ENCODE peak calls at places on chromosome 3, in five cellular contexts. Z is H9, B is IMR-90, C is neuronal stem cell, O is H1. F is an unnamed sample.

GRCh38 chr3:64494530-64494929 is 193.3 kb downstream of the ADAMTS9 start:
- DNase-seq in Z (no peak), B (no peak), C (no peak), O (no peak), F (no peak)

GRCh38 chr3:128549283-128550112 is 56.5 kb upstream of the GATA2 start:
- DNase-seq in Z (no peak), B (peak), C (no peak), O (no peak), F (peak)

GRCh38 chr3:32126305-32127015 is 20.0 kb downstream of the GPD1L start:
- DNase-seq in Z (no peak), B (no peak), C (no peak), O (no peak), F (no peak)

GRCh38 chr3:16286161-16286560 is 21.1 kb downstream of the OXNAD1 start:
- DNase-seq in Z (no peak), B (no peak), C (no peak), O (no peak), F (no peak)

GRCh38 chr3:12287727-12288465 is 974 bp upstream of the PPARG start:
- DNase-seq in Z (peak), B (no peak), C (peak), O (no peak), F (peak)

GRCh38 chr3:122858373-122858772 is 63.5 kb downstream of the SLC49A4 start:
- DNase-seq in Z (no peak), B (peak), C (no peak), O (no peak), F (peak)

GRCh38 chr3:127887321-127887720 is 27.7 kb upstream of the KBTBD12 start:
- DNase-seq in Z (no peak), B (no peak), C (no peak), O (no peak), F (no peak)

GRCh38 chr3:65093641-65094040 is 405.8 kb upstream of the ADAMTS9 start:
- DNase-seq in Z (no peak), B (no peak), C (no peak), O (no peak), F (no peak)

GRCh38 chr3:73407572-73407971 is 217.2 kb downstream of the PDZRN3 start:
- DNase-seq in Z (no peak), B (no peak), C (no peak), O (no peak), F (no peak)

GRCh38 chr3:59133350-59133749 is 83.5 kb upstream of the CFAP20DC start:
- DNase-seq in Z (no peak), B (peak), C (no peak), O (no peak), F (no peak)

GRCh38 chr3:14880486-14881179 is 61.9 kb downstream of the FGD5 start:
- DNase-seq in Z (no peak), B (no peak), C (no peak), O (no peak), F (no peak)

GRCh38 chr3:14883226-14883625 is 64.2 kb upstream of the NR2C2 start:
- DNase-seq in Z (no peak), B (no peak), C (no peak), O (no peak), F (no peak)

GRCh38 chr3:14886101-14886500 is 61.3 kb upstream of the NR2C2 start:
- DNase-seq in Z (no peak), B (no peak), C (no peak), O (no peak), F (no peak)

GRCh38 chr3:14885307-14885706 is 62.1 kb upstream of the NR2C2 start:
- DNase-seq in Z (no peak), B (no peak), C (no peak), O (no peak), F (no peak)

DNA sequence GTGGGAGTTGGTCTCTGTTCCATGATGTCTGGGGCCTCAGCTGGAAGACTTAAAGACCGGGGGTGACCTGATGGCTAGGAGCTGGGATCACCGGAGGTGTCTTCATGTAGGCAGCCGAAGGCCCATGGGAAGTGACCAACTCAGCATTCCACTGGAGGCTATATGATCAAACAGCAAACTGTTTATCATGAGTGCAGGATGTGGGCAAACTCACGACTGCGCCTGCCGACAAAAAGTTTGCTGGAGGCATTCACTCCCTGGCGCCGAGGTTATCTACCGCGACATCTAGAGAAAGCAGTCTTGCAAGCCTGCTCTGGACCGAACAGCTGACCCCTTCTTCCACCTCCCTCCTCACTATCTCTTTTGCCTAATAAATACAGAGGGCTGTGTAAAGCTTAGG is 62.7 kb upstream of the NR2C2 start:
- DNase-seq in Z (no peak), B (no peak), C (no peak), O (no peak), F (no peak)
- H3K18ac ChIP-seq in Z (no peak), B (no peak), C (no peak), O (no peak), F (no peak)

GRCh38 chr3:39220551-39221530 is 28.4 kb upstream of the XIRP1 start:
- DNase-seq in Z (no peak), B (no peak), C (no peak), O (no peak), F (no peak)
- H2BK5ac ChIP-seq in Z (no peak), B (no peak), C (no peak), O (no peak), F (no peak)

DNA sequence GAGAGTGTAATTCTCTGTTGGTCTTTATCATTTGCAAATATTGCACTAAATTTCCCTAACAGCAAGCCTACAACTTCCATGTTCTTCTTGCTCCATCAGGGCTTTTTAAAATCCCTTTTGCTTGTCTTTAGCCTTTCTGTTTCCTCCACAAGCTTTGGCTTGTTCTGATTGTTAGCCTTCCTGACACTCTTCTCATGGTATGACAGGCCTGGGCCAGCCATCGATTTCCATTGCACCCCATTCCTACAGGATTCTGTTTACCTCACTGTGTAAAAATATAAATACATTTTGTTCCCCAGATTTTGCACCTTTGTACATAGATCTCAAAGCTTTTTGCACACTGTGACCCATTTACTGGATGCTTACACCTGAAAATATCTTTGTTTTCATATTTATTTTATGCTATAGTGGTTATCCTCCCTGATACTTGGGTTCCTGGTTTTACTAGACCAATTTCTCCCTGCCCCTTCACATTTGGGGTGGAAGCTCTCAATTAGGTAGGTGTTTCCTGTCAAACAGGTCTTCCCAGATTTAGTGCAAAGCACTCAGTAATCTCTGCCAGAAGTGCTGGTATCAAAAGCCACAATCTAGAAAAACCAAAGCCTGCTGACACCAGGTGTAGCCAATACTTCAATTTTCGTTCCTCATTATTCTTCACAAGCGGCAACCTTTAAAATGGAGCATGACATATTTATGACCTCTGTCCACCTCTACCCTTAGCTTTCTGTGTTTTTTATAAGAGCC is 57.9 kb upstream of the PPP2R3A start:
- DNase-seq in Z (no peak), B (no peak), C (no peak), O (no peak), F (peak)
- H3K9ac ChIP-seq in Z (no peak), B (no peak), C (no peak), O (no peak), F (no peak)

DNA sequence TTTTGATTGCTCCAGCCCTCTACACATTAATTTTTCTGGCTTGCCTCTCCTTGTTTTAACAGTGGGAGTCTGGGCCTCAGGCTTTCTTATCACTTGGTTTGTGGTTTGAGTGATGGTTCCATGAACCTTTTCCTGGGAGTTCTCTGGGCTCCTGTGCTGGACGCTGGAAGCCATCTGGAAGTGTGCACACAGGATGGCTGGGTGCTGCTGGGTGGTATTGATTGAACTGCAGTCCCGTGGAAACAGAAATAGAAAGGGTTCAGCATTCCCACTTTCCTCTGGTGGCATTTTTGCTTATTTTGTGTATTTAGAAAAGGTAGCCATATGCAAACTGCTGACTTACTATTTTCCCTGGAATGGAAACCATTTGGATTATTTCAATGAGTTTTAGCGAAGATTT is 25.6 kb downstream of the MITF start:
- DNase-seq in Z (no peak), B (no peak), C (no peak), O (no peak), F (no peak)
- H3K18ac ChIP-seq in Z (no peak), B (peak), C (no peak), O (no peak), F (peak)

GRCh38 chr3:33395900-33396299 is 44.3 kb downstream of the UBP1 start:
- DNase-seq in Z (no peak), B (no peak), C (no peak), O (no peak), F (no peak)
- H2BK5ac ChIP-seq in Z (no peak), B (no peak), C (no peak), O (no peak), F (no peak)

DNA sequence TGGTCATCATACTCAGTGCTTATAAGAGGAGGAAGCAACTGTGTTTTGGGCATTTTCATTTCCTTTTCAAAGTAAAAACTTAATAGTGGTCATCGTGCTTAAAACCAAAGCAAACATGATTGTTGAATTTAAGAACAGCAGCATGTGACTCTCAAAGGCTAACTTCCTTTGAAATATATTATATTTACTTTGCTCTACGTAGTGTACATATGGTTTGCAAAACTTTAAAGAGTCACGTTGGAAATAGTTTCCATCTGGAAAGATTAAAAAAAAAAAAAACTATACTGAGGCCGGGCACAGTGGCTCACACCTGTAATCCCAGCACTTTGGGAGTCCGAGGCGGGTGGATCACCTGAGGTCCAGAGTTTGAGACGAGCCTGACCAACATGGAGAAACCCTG is 367.9 kb upstream of the BCHE start:
- DNase-seq in Z (no peak), B (no peak), C (no peak), O (no peak), F (no peak)
- H3K9ac ChIP-seq in Z (no peak), B (no peak), C (no peak), O (no peak), F (no peak)

DNA sequence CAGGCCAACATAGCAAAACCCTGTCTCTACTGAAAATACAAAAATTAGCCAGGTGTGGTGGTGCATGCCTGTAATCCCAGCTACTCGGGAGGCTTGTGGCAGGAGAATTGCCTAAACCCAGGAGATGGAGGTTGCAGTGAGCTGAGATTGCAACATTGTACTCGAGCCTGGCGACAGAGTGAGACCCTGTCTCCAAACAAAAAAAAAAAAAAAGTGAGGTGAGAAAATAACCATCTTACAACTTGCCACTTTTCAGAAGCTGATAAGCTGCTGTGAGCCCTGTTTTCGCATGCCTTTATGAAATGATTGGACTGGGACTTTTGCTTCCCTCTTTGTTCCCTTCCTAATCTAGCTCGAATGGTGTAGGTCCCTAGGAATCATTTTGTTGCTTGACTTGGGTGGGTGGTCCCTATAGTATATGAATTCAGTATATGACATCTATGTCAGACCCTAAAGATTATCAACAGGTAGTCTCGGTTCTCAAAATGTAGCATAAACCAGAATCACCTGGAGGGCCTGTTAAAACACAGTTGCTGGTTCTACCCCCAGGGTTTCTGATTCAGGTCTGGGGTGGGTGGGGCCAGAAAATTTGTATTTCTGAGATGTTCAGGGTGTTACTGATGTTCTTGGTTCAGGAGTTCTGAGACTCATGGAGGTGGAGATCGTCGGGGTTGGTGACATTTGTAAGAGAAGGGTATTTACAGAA is 107.9 kb downstream of the FNDC3B start:
- DNase-seq in Z (no peak), B (no peak), C (no peak), O (no peak), F (no peak)
- H3K18ac ChIP-seq in Z (no peak), B (no peak), C (no peak), O (no peak), F (no peak)